ENCODE peak calls at places on chromosomes 7 and 10, in five cellular contexts. One of them, this sample, is unnamed.

GRCh38 chr7:55556492-55556891 is 15.8 kb downstream of the VOPP1 start:
- DNase-seq in GM20000: no peak
- DNase-seq in right lobe of liver: no peak
- DNase-seq in left lung: no peak
- DNase-seq in Calu3: no peak
- DNase-seq in this sample: no peak

GRCh38 chr7:90723233-90723632 is 127.1 kb downstream of the CDK14 start:
- DNase-seq in GM20000: no peak
- DNase-seq in right lobe of liver: no peak
- DNase-seq in left lung: no peak
- DNase-seq in Calu3: no peak
- DNase-seq in this sample: no peak

GRCh38 chr10:18238875-18239485 is 98.8 kb downstream of the CACNB2 start:
- DNase-seq in GM20000: peak; percentile 21
- DNase-seq in right lobe of liver: no peak
- DNase-seq in left lung: no peak
- DNase-seq in Calu3: no peak
- DNase-seq in this sample: peak; percentile 37

GRCh38 chr10:12252882-12253546 is 57.0 kb downstream of the CDC123 start:
- DNase-seq in GM20000: peak; percentile 69
- DNase-seq in right lobe of liver: no peak
- DNase-seq in left lung: no peak
- DNase-seq in Calu3: peak; percentile 34
- DNase-seq in this sample: no peak

GRCh38 chr10:87578799-87579401 is 74.2 kb downstream of the MINPP1 start:
- DNase-seq in GM20000: no peak
- DNase-seq in right lobe of liver: no peak
- DNase-seq in left lung: no peak
- DNase-seq in Calu3: no peak
- DNase-seq in this sample: no peak

GRCh38 chr7:1326511-1326785 is 93.8 kb downstream of the UNCX start:
- DNase-seq in GM20000: no peak
- DNase-seq in right lobe of liver: no peak
- DNase-seq in left lung: no peak
- DNase-seq in Calu3: no peak
- DNase-seq in this sample: no peak

GRCh38 chr7:112272921-112273561 is 66.5 kb downstream of the ZNF277 start:
- DNase-seq in GM20000: no peak
- DNase-seq in right lobe of liver: peak; percentile 47
- DNase-seq in left lung: peak; percentile 48
- DNase-seq in Calu3: peak; percentile 1
- DNase-seq in this sample: no peak

GRCh38 chr7:143884978-143885559 is 16.9 kb downstream of the TCAF1 start:
- DNase-seq in GM20000: peak; percentile 89
- DNase-seq in right lobe of liver: peak; percentile 34
- DNase-seq in left lung: peak; percentile 64
- DNase-seq in Calu3: peak; percentile 45
- DNase-seq in this sample: no peak

GRCh38 chr7:137983308-137984008 is 18.4 kb downstream of the CREB3L2 start:
- DNase-seq in GM20000: no peak
- DNase-seq in right lobe of liver: no peak
- DNase-seq in left lung: no peak
- DNase-seq in Calu3: no peak
- DNase-seq in this sample: no peak

GRCh38 chr7:1355568-1356340 is 103.5 kb downstream of the MICALL2 start:
- DNase-seq in GM20000: no peak
- DNase-seq in right lobe of liver: no peak
- DNase-seq in left lung: no peak
- DNase-seq in Calu3: peak; percentile 82
- DNase-seq in this sample: no peak

GRCh38 chr10:132893090-132893489 is 49.3 kb downstream of the CFAP46 start:
- DNase-seq in GM20000: no peak
- DNase-seq in right lobe of liver: peak; percentile 8
- DNase-seq in left lung: peak; percentile 19
- DNase-seq in Calu3: no peak
- DNase-seq in this sample: no peak

GRCh38 chr7:50022991-50023390 is 70.1 kb downstream of the ZPBP start:
- DNase-seq in GM20000: no peak
- DNase-seq in right lobe of liver: no peak
- DNase-seq in left lung: no peak
- DNase-seq in Calu3: no peak
- DNase-seq in this sample: no peak

GRCh38 chr10:103555321-103555649 is 61.8 kb downstream of the NEURL1 start:
- DNase-seq in GM20000: no peak
- DNase-seq in right lobe of liver: no peak
- DNase-seq in left lung: no peak
- DNase-seq in Calu3: no peak
- DNase-seq in this sample: no peak

GRCh38 chr10:43078175-43078985 is 1.5 kb downstream of the RET start:
- DNase-seq in GM20000: peak; percentile 37
- DNase-seq in right lobe of liver: no peak
- DNase-seq in left lung: no peak
- DNase-seq in Calu3: no peak
- DNase-seq in this sample: no peak

GRCh38 chr10:29496341-29497162 is 138.2 kb downstream of the SVIL start:
- DNase-seq in GM20000: peak; percentile 59
- DNase-seq in right lobe of liver: peak; percentile 81
- DNase-seq in left lung: peak; percentile 67
- DNase-seq in Calu3: peak; percentile 90
- DNase-seq in this sample: no peak

GRCh38 chr10:92816106-92816505 is 32.2 kb upstream of the EXOC6 start:
- DNase-seq in GM20000: no peak
- DNase-seq in right lobe of liver: no peak
- DNase-seq in left lung: no peak
- DNase-seq in Calu3: no peak
- DNase-seq in this sample: peak; percentile 71

GRCh38 chr7:49791089-49791741 is 17.8 kb downstream of the VWC2 start:
- DNase-seq in GM20000: peak; percentile 67
- DNase-seq in right lobe of liver: no peak
- DNase-seq in left lung: no peak
- DNase-seq in Calu3: peak; percentile 46
- DNase-seq in this sample: no peak

GRCh38 chr10:7378602-7379403 is 32.0 kb downstream of the SFMBT2 start:
- DNase-seq in GM20000: no peak
- DNase-seq in right lobe of liver: no peak
- DNase-seq in left lung: no peak
- DNase-seq in Calu3: no peak
- DNase-seq in this sample: no peak

GRCh38 chr10:57624066-57624465 is 643.6 kb downstream of the IPMK start:
- DNase-seq in GM20000: no peak
- DNase-seq in right lobe of liver: no peak
- DNase-seq in left lung: no peak
- DNase-seq in Calu3: no peak
- DNase-seq in this sample: no peak

GRCh38 chr10:124290095-124290795 is 128.5 kb downstream of the OAT start:
- DNase-seq in GM20000: peak; percentile 60
- DNase-seq in right lobe of liver: peak; percentile 57
- DNase-seq in left lung: peak; percentile 61
- DNase-seq in Calu3: no peak
- DNase-seq in this sample: peak; percentile 15

GRCh38 chr10:100183482-100183881 is 2.3 kb downstream of the ERLIN1 start:
- DNase-seq in GM20000: no peak
- DNase-seq in right lobe of liver: no peak
- DNase-seq in left lung: no peak
- DNase-seq in Calu3: peak; percentile 3
- DNase-seq in this sample: no peak

GRCh38 chr7:137454169-137455166 is 110.9 kb upstream of the PTN start:
- DNase-seq in GM20000: peak; percentile 20
- DNase-seq in right lobe of liver: no peak
- DNase-seq in left lung: no peak
- DNase-seq in Calu3: no peak
- DNase-seq in this sample: peak; percentile 62

GRCh38 chr7:126803990-126804389 is 448.8 kb downstream of the GRM8 start:
- DNase-seq in GM20000: no peak
- DNase-seq in right lobe of liver: no peak
- DNase-seq in left lung: no peak
- DNase-seq in Calu3: no peak
- DNase-seq in this sample: no peak

DNA sequence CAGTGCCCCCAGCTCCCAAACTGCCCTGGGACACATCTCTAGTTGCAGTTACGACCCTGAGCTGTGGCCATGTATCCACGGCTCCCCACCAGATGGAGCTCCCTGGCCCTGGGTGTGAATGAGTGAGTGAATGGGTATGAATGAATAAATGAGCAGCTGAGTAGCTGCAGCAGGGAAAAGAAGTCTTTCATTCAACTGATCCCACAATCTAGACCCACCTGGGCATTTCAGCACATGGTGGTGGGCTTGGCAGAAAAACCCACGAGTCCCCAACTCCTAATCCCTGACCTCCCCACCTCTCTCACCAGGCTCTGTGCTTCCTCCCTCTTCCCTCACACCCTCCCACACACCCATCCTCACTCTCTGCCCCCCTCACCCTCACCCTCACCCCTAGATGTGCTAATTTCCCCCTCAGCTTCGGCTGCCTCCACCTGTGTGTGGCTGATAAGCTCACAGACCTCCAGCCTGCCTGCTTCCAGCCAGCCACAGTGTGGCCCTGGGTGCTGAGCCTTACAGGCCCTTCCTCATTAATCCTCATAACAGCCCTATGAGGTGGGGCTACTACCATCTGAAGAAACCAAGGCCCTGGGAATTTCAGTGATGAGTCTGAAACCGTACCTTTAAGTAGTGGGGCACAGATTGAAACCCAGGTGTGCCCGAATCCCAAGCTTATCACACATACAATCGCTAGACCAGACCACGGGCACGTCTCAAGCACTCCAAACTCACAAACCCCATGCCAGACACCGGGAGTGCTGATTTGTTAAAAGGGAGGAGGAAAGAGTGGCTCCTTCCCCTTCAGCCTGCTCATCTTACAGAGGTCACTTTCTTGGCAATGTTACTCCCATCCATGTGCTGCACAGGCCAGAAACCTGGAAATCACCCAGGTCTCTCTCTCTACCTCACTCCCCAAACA is 2.2 kb upstream of the ATP6V1F start:
- DNase-seq in GM20000: no peak
- DNase-seq in right lobe of liver: no peak
- DNase-seq in left lung: no peak
- DNase-seq in Calu3: no peak
- DNase-seq in this sample: peak; percentile 66
- TF ChIP-seq CTCF in GM20000: no peak
- TF ChIP-seq CTCF in right lobe of liver: no peak
- TF ChIP-seq CTCF in left lung: no peak
- TF ChIP-seq CTCF in Calu3: no peak
- TF ChIP-seq CTCF in this sample: peak; percentile 18

GRCh38 chr10:30770816-30771215 is 141.3 kb upstream of the LYZL2 start:
- DNase-seq in GM20000: no peak
- DNase-seq in right lobe of liver: no peak
- DNase-seq in left lung: no peak
- DNase-seq in Calu3: no peak
- DNase-seq in this sample: no peak
- TF ChIP-seq CTCF in GM20000: no peak
- TF ChIP-seq CTCF in right lobe of liver: no peak
- TF ChIP-seq CTCF in left lung: no peak
- TF ChIP-seq CTCF in Calu3: no peak
- TF ChIP-seq CTCF in this sample: no peak

DNA sequence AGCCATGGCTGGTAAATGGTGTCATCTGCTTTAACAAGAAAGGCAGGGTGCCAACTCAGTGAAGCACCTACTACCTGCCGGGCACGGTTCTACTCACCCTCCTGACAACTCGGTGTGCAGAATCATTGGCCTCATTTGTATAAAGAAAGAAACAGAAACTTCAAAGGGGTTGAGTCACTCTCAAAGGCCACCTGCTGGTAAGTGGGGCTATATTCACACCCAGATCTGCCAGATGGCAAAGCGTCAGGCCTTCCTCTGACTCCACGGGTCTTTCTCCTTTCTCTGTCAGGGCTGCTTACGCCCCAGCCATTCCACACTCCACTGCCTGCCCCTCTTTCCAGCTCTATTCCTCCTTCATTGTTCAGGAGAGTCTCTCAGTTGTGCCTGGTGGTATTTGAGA is 309.2 kb downstream of the GFRA1 start:
- DNase-seq in GM20000: no peak
- DNase-seq in right lobe of liver: no peak
- DNase-seq in left lung: no peak
- DNase-seq in Calu3: no peak
- DNase-seq in this sample: no peak
- TF ChIP-seq CTCF in GM20000: no peak
- TF ChIP-seq CTCF in right lobe of liver: no peak
- TF ChIP-seq CTCF in left lung: no peak
- TF ChIP-seq CTCF in Calu3: no peak
- TF ChIP-seq CTCF in this sample: no peak

DNA sequence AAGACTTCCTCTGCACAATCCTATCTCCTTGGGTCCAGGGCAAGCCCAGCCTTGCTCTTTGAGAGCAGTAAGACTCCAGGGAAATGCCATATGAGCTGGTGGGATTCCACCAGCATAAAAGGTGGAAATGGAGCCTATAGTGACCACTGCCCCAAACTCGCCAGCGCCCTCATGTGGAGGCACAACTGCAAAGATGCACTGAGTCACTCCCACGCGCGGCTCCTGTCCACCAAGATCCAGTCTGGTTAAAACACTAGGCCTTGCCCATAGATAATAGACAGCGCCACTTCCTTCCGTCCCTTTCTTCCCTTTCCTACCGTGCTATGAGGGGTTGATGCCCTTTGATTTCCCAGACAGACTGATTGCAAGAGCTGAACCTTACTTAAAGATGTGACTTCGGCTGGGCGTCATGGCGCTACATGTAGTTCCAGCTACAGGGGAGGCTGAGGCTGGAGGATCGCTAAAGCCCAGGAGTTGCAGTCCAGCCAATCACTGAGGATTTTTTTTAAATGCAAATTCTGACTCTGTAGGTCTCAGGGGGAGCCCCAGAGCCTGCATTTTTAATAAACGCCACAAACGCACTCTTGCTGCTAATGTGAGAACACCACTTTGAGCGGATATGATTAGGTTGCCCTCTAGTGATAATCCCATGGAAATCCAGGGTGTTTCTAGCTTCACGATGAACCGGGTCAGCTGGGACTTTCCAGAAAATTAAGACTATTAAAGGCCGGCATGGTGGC is 136.5 kb downstream of the EPC1 start:
- DNase-seq in GM20000: no peak
- DNase-seq in right lobe of liver: no peak
- DNase-seq in left lung: no peak
- DNase-seq in Calu3: peak; percentile 51
- DNase-seq in this sample: no peak
- TF ChIP-seq CTCF in GM20000: no peak
- TF ChIP-seq CTCF in right lobe of liver: peak; percentile 41
- TF ChIP-seq CTCF in left lung: peak; percentile 18
- TF ChIP-seq CTCF in Calu3: peak; percentile 32
- TF ChIP-seq CTCF in this sample: peak; percentile 49

GRCh38 chr7:154640266-154640865 is 362.6 kb downstream of the PAXIP1 start:
- DNase-seq in GM20000: no peak
- DNase-seq in right lobe of liver: no peak
- DNase-seq in left lung: no peak
- DNase-seq in Calu3: no peak
- DNase-seq in this sample: no peak
- TF ChIP-seq CTCF in GM20000: no peak
- TF ChIP-seq CTCF in right lobe of liver: no peak
- TF ChIP-seq CTCF in left lung: no peak
- TF ChIP-seq CTCF in Calu3: no peak
- TF ChIP-seq CTCF in this sample: no peak

GRCh38 chr10:107433605-107434004 is 269.1 kb upstream of the SORCS1 start:
- DNase-seq in GM20000: no peak
- DNase-seq in right lobe of liver: no peak
- DNase-seq in left lung: no peak
- DNase-seq in Calu3: no peak
- DNase-seq in this sample: no peak
- TF ChIP-seq CTCF in GM20000: no peak
- TF ChIP-seq CTCF in right lobe of liver: no peak
- TF ChIP-seq CTCF in left lung: no peak
- TF ChIP-seq CTCF in Calu3: no peak
- TF ChIP-seq CTCF in this sample: no peak

This sample was measured in AG09319.